ENCODE peak calls at places on chromosomes 12 and 14, in eight cellular contexts. C is tibial nerve, O is A549, G is ovary, N is stomach, B is suprapubic skin, T is sigmoid colon, V is transverse colon. M is an unnamed sample.

GRCh38 chr12:117279606-117280005 is 81.8 kb downstream of the NOS1 start:
- DNase-seq in C (no peak), O (no peak), G (no peak), N (no peak), B (no peak), T (no peak), V (no peak), M (no peak)

GRCh38 chr12:82682851-82683261 is 3.9 kb upstream of the TMTC2 start:
- DNase-seq in C (no peak), O (no peak), G (no peak), N (no peak), B (no peak), T (no peak), V (no peak), M (no peak)

GRCh38 chr14:80425686-80426085 is 214.4 kb upstream of the DIO2 start:
- DNase-seq in C (no peak), O (peak; percentile 29), G (no peak), N (no peak), B (no peak), T (no peak), V (no peak), M (no peak)

GRCh38 chr12:6752181-6752930 is 585 bp downstream of the MLF2 start:
- DNase-seq in C (no peak), O (peak; percentile 86), G (no peak), N (no peak), B (peak; percentile 83), T (peak; percentile 82), V (peak; percentile 50), M (no peak)

GRCh38 chr12:3534511-3534910 is 43.5 kb downstream of the PRMT8 start:
- DNase-seq in C (no peak), O (no peak), G (no peak), N (no peak), B (no peak), T (no peak), V (no peak), M (no peak)

GRCh38 chr12:3545121-3545796 is 54.3 kb downstream of the PRMT8 start:
- DNase-seq in C (no peak), O (no peak), G (no peak), N (no peak), B (no peak), T (no peak), V (no peak), M (peak; percentile 64)

GRCh38 chr14:72892103-72892878 is 1.6 kb downstream of the DPF3 start:
- DNase-seq in C (no peak), O (no peak), G (peak; percentile 46), N (no peak), B (no peak), T (no peak), V (peak; percentile 30), M (no peak)

GRCh38 chr14:29716150-29716549 is 211.5 kb downstream of the PRKD1 start:
- DNase-seq in C (no peak), O (no peak), G (no peak), N (no peak), B (no peak), T (no peak), V (no peak), M (no peak)

GRCh38 chr14:54918427-54918826 is 15.8 kb upstream of the GCH1 start:
- DNase-seq in C (no peak), O (no peak), G (no peak), N (no peak), B (no peak), T (no peak), V (no peak), M (no peak)

GRCh38 chr12:131489718-131490117 is 221.2 kb upstream of the SFSWAP start:
- DNase-seq in C (no peak), O (no peak), G (no peak), N (no peak), B (peak; percentile 69), T (no peak), V (no peak), M (no peak)

GRCh38 chr12:64450711-64451486 is 1.0 kb upstream of the TBK1 start:
- DNase-seq in C (no peak), O (no peak), G (no peak), N (no peak), B (no peak), T (no peak), V (no peak), M (no peak)

GRCh38 chr14:48398675-48399282 is 723.4 kb upstream of the MDGA2 start:
- DNase-seq in C (no peak), O (peak; percentile 3), G (no peak), N (no peak), B (no peak), T (no peak), V (no peak), M (no peak)
- TF ChIP-seq EP300 in C (no peak), O (no peak), G (no peak), N (no peak), B (no peak), T (no peak), V (no peak), M (no peak)

GRCh38 chr12:48143898-48144297 is 13.4 kb downstream of the ASB8 start:
- DNase-seq in C (no peak), O (no peak), G (no peak), N (no peak), B (no peak), T (no peak), V (no peak), M (no peak)
- TF ChIP-seq POLR2A in C (no peak), O (no peak), G (no peak), N (no peak), B (no peak), T (no peak), V (no peak), M (no peak)

GRCh38 chr12:87758271-87758670 is 270.9 kb downstream of the C12orf50 start:
- DNase-seq in C (no peak), O (no peak), G (no peak), N (no peak), B (no peak), T (no peak), V (no peak), M (no peak)
- TF ChIP-seq EP300 in C (no peak), O (no peak), G (no peak), N (no peak), B (no peak), T (no peak), V (no peak), M (no peak)

GRCh38 chr12:122023339-122024131 is 1.9 kb downstream of the BCL7A start:
- DNase-seq in C (no peak), O (peak; percentile 73), G (peak; percentile 82), N (peak; percentile 70), B (peak; percentile 85), T (peak; percentile 87), V (peak; percentile 60), M (peak; percentile 92)
- TF ChIP-seq POLR2A in C (no peak), O (no peak), G (no peak), N (no peak), B (no peak), T (no peak), V (peak; percentile 18), M (no peak)

GRCh38 chr14:97603201-97603600 is 806.0 kb downstream of the VRK1 start:
- DNase-seq in C (no peak), O (no peak), G (no peak), N (no peak), B (no peak), T (no peak), V (no peak), M (peak; percentile 90)
- TF ChIP-seq EP300 in C (no peak), O (no peak), G (no peak), N (no peak), B (no peak), T (no peak), V (no peak), M (no peak)

GRCh38 chr12:120447992-120448391 is 1.7 kb downstream of the GATC start:
- DNase-seq in C (no peak), O (no peak), G (no peak), N (no peak), B (no peak), T (peak; percentile 11), V (no peak), M (no peak)

GRCh38 chr12:120444676-120445075 is 1.5 kb downstream of the TRIAP1 start:
- DNase-seq in C (no peak), O (no peak), G (no peak), N (no peak), B (no peak), T (no peak), V (no peak), M (no peak)

GRCh38 chr12:120445911-120446909 is at the start of the genes GATC and TRIAP1:
- DNase-seq in C (peak; percentile 65), O (peak; percentile 72), G (peak; percentile 87), N (peak; percentile 86), B (peak; percentile 90), T (peak; percentile 87), V (peak; percentile 87), M (peak; percentile 95)
- TF ChIP-seq POLR2A in C (no peak), O (peak; percentile 93), G (peak; percentile 65), N (no peak), B (peak; percentile 76), T (peak; percentile 56), V (peak; percentile 78), M (peak; percentile 39)

M was measured in esophagus muscularis mucosa.